ENCODE peak calls at places on chromosomes 6 and 20, in five cellular contexts. One of them, this sample, is unnamed.

GRCh38 chr20:62370115-62370806 is 3.1 kb upstream of the LAMA5 start:
- DNase-seq in heart right ventricle: peak; percentile 59
- DNase-seq in cardiac muscle cell: no peak
- DNase-seq in endodermal cell: no peak
- DNase-seq in HCT116: no peak
- DNase-seq in this sample: no peak

GRCh38 chr6:121436966-121437756 is 1.7 kb downstream of the GJA1 start:
- DNase-seq in cardiac muscle cell: peak; percentile 64
- DNase-seq in heart right ventricle: peak; percentile 53
- DNase-seq in endodermal cell: peak; percentile 80
- DNase-seq in HCT116: no peak
- DNase-seq in this sample: no peak

GRCh38 chr6:48977573-48977972 is 485.5 kb downstream of the MMUT start:
- DNase-seq in endodermal cell: no peak
- DNase-seq in cardiac muscle cell: no peak
- DNase-seq in HCT116: no peak
- DNase-seq in heart right ventricle: no peak
- DNase-seq in this sample: no peak

GRCh38 chr6:130385059-130385695 is 19.4 kb downstream of the TMEM200A start:
- DNase-seq in heart right ventricle: no peak
- DNase-seq in cardiac muscle cell: no peak
- DNase-seq in HCT116: no peak
- DNase-seq in endodermal cell: no peak
- DNase-seq in this sample: no peak

GRCh38 chr20:42082611-42083010 is 464.4 kb upstream of the CHD6 start:
- DNase-seq in heart right ventricle: peak; percentile 92
- DNase-seq in endodermal cell: no peak
- DNase-seq in HCT116: no peak
- DNase-seq in cardiac muscle cell: no peak
- DNase-seq in this sample: no peak

GRCh38 chr6:144361027-144361426 is 75.9 kb downstream of the UTRN start:
- DNase-seq in cardiac muscle cell: no peak
- DNase-seq in heart right ventricle: no peak
- DNase-seq in endodermal cell: no peak
- DNase-seq in HCT116: no peak
- DNase-seq in this sample: no peak

GRCh38 chr6:3751019-3751729 is at the start of gene PXDC1:
- DNase-seq in HCT116: no peak
- DNase-seq in cardiac muscle cell: peak; percentile 38
- DNase-seq in endodermal cell: peak; percentile 75
- DNase-seq in heart right ventricle: no peak
- DNase-seq in this sample: peak; percentile 26

GRCh38 chr20:44018684-44019637 is 104.3 kb downstream of the TOX2 start:
- DNase-seq in endodermal cell: peak; percentile 17
- DNase-seq in HCT116: no peak
- DNase-seq in cardiac muscle cell: no peak
- DNase-seq in heart right ventricle: no peak
- DNase-seq in this sample: no peak

GRCh38 chr6:143762126-143762525 is 81.0 kb upstream of the LTV1 start:
- DNase-seq in endodermal cell: no peak
- DNase-seq in heart right ventricle: no peak
- DNase-seq in HCT116: no peak
- DNase-seq in cardiac muscle cell: no peak
- DNase-seq in this sample: no peak

GRCh38 chr6:148423601-148424270 is 81.1 kb downstream of the SASH1 start:
- DNase-seq in cardiac muscle cell: no peak
- DNase-seq in HCT116: no peak
- DNase-seq in heart right ventricle: no peak
- DNase-seq in endodermal cell: no peak
- DNase-seq in this sample: no peak

GRCh38 chr20:9270831-9271230 is 201.9 kb downstream of the PLCB4 start:
- DNase-seq in HCT116: no peak
- DNase-seq in cardiac muscle cell: no peak
- DNase-seq in heart right ventricle: no peak
- DNase-seq in endodermal cell: no peak
- DNase-seq in this sample: no peak

GRCh38 chr6:150196942-150197745 is 54.3 kb downstream of the PPP1R14C start:
- DNase-seq in heart right ventricle: no peak
- DNase-seq in endodermal cell: no peak
- DNase-seq in HCT116: no peak
- DNase-seq in cardiac muscle cell: no peak
- DNase-seq in this sample: no peak

GRCh38 chr6:105402090-105402980 is 547 bp downstream of the PREP start:
- DNase-seq in HCT116: no peak
- DNase-seq in endodermal cell: peak; percentile 90
- DNase-seq in heart right ventricle: peak; percentile 23
- DNase-seq in cardiac muscle cell: no peak
- DNase-seq in this sample: peak; percentile 31

GRCh38 chr20:64143018-64143801 is 21.0 kb upstream of the MYT1 start:
- DNase-seq in endodermal cell: no peak
- DNase-seq in cardiac muscle cell: no peak
- DNase-seq in HCT116: no peak
- DNase-seq in heart right ventricle: no peak
- DNase-seq in this sample: no peak

GRCh38 chr20:61807426-61808160 is 258.1 kb downstream of the TAF4 start:
- DNase-seq in cardiac muscle cell: no peak
- DNase-seq in endodermal cell: no peak
- DNase-seq in HCT116: no peak
- DNase-seq in heart right ventricle: no peak
- DNase-seq in this sample: no peak

GRCh38 chr6:30880563-30881252 is 3.6 kb upstream of the DDR1 start:
- DNase-seq in cardiac muscle cell: peak; percentile 44
- DNase-seq in endodermal cell: peak; percentile 90
- DNase-seq in HCT116: no peak
- DNase-seq in heart right ventricle: no peak
- DNase-seq in this sample: no peak

GRCh38 chr6:13304580-13305255 is 23.6 kb downstream of the TBC1D7 start:
- DNase-seq in heart right ventricle: no peak
- DNase-seq in cardiac muscle cell: no peak
- DNase-seq in endodermal cell: peak; percentile 40
- DNase-seq in HCT116: no peak
- DNase-seq in this sample: no peak

GRCh38 chr20:23889775-23890187 is 10.2 kb upstream of the CST5 start:
- DNase-seq in HCT116: peak; percentile 10
- DNase-seq in heart right ventricle: peak; percentile 16
- DNase-seq in cardiac muscle cell: peak; percentile 76
- DNase-seq in endodermal cell: peak; percentile 93
- DNase-seq in this sample: peak; percentile 67

GRCh38 chr20:40630723-40631631 is 58.1 kb downstream of the MAFB start:
- DNase-seq in endodermal cell: peak; percentile 42
- DNase-seq in HCT116: no peak
- DNase-seq in cardiac muscle cell: no peak
- DNase-seq in heart right ventricle: no peak
- DNase-seq in this sample: no peak

GRCh38 chr6:147043994-147044477 is 160.2 kb upstream of the STXBP5 start:
- DNase-seq in HCT116: no peak
- DNase-seq in heart right ventricle: no peak
- DNase-seq in cardiac muscle cell: no peak
- DNase-seq in endodermal cell: no peak
- DNase-seq in this sample: no peak

GRCh38 chr6:24493945-24494725 is 634 bp upstream of the ALDH5A1 start:
- DNase-seq in cardiac muscle cell: no peak
- DNase-seq in heart right ventricle: no peak
- DNase-seq in endodermal cell: no peak
- DNase-seq in HCT116: no peak
- DNase-seq in this sample: peak; percentile 14

GRCh38 chr6:50116797-50117542 is 67.2 kb upstream of the DEFB112 start:
- DNase-seq in heart right ventricle: no peak
- DNase-seq in endodermal cell: no peak
- DNase-seq in HCT116: no peak
- DNase-seq in cardiac muscle cell: no peak
- DNase-seq in this sample: no peak

GRCh38 chr20:26209171-26209941 is 512.7 kb upstream of the ZNF337 start:
- DNase-seq in heart right ventricle: no peak
- DNase-seq in HCT116: no peak
- DNase-seq in endodermal cell: peak; percentile 76
- DNase-seq in cardiac muscle cell: peak; percentile 31
- DNase-seq in this sample: peak; percentile 4

GRCh38 chr6:70277480-70277879 is 25.4 kb downstream of the COL9A1 start:
- DNase-seq in cardiac muscle cell: no peak
- DNase-seq in HCT116: no peak
- DNase-seq in endodermal cell: no peak
- DNase-seq in heart right ventricle: peak; percentile 8
- DNase-seq in this sample: no peak

GRCh38 chr6:127539292-127539691 is 20.2 kb upstream of the MTCL3 start:
- DNase-seq in HCT116: no peak
- DNase-seq in endodermal cell: no peak
- DNase-seq in heart right ventricle: no peak
- DNase-seq in cardiac muscle cell: no peak
- DNase-seq in this sample: peak; percentile 22

GRCh38 chr6:40788661-40789111 is 201.5 kb upstream of the LRFN2 start:
- DNase-seq in endodermal cell: no peak
- DNase-seq in cardiac muscle cell: peak; percentile 9
- DNase-seq in heart right ventricle: no peak
- DNase-seq in HCT116: no peak
- DNase-seq in this sample: no peak

GRCh38 chr6:91852232-91852631 is 1265.4 kb upstream of the MAP3K7 start:
- DNase-seq in endodermal cell: no peak
- DNase-seq in heart right ventricle: no peak
- DNase-seq in HCT116: no peak
- DNase-seq in cardiac muscle cell: no peak
- DNase-seq in this sample: no peak

GRCh38 chr6:84769247-84769646 is 4.8 kb upstream of the TBX18 start:
- DNase-seq in endodermal cell: no peak
- DNase-seq in cardiac muscle cell: no peak
- DNase-seq in HCT116: no peak
- DNase-seq in heart right ventricle: no peak
- DNase-seq in this sample: no peak

GRCh38 chr6:44119704-44120262 is 7.5 kb downstream of the MRPL14 start:
- DNase-seq in heart right ventricle: no peak
- DNase-seq in cardiac muscle cell: no peak
- DNase-seq in HCT116: no peak
- DNase-seq in endodermal cell: no peak
- DNase-seq in this sample: no peak

DNA sequence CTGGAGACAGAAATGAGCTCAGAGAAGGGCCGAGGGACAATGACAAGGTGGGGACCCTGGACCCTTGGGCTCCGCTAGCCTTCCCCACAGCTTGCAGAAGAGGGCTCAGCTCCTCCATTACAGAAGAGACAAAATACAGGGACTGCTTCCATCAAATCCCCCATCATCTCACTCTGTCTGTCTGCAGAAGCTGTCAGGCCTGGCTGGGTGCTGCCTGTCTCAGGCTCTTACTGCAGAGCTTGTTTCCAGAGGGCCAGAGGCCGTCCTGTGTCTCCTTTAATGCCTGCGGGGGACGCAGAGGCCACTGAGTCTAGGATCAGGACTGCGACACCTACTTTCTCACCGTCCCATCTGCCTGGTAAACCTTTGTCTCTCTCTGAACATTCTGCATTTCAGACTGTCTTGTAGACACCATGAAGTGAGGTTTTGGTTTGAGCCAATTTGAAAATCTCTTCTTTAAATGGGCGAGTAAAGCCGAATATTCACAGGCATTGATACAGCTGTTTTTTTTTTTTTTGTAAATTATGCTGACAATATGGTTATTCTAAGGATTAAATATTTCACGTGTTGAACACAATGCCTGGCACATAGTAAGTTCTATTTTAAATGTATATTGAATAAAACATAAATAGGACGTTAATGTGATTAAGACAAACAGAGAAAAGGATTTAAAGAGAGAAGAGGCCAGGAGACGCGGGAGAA is 28.3 kb downstream of the RNASET2 start:
- DNase-seq in HCT116: no peak
- DNase-seq in cardiac muscle cell: no peak
- DNase-seq in heart right ventricle: no peak
- DNase-seq in endodermal cell: no peak
- DNase-seq in this sample: no peak
- H3K27ac ChIP-seq in HCT116: no peak overlapping the region
- H3K27ac ChIP-seq in cardiac muscle cell: peak overlapping the region; percentile 28
- H3K27ac ChIP-seq in heart right ventricle: peak overlapping the region; percentile 59
- H3K27ac ChIP-seq in endodermal cell: no peak overlapping the region
- H3K27ac ChIP-seq in this sample: no peak overlapping the region

GRCh38 chr20:32519367-32519730 is 65.8 kb downstream of the NOL4L start:
- DNase-seq in endodermal cell: no peak
- DNase-seq in heart right ventricle: no peak
- DNase-seq in HCT116: no peak
- DNase-seq in cardiac muscle cell: no peak
- DNase-seq in this sample: no peak
- H3K4me1 ChIP-seq in endodermal cell: no peaks in the 10 kb centered on the region
- H3K4me1 ChIP-seq in heart right ventricle: peaks cover 29% of the 10 kb centered on the region
- H3K4me1 ChIP-seq in HCT116: no peaks in the 10 kb centered on the region
- H3K4me1 ChIP-seq in cardiac muscle cell: peaks cover 22% of the 10 kb centered on the region
- H3K4me1 ChIP-seq in this sample: peaks cover 24% of the 10 kb centered on the region

DNA sequence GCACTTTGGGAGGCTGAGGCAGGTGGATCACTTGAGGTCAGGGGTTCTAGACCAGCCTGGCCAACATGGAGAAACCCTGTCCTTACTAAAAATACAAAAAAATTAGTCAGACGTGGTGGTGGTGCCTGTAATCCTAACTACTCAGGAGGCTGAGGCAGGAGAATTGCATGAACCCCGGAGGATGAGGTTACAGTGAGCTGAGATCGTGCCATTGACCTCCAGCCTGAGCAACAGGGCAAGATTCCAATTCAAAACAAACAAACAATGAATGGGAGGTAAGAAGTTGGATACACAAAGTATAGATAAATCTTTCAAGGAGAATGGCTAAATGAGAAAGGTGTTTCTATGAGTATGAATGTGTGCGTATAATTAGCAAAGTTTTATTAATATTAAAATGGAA is 75.3 kb downstream of the REV3L start:
- DNase-seq in HCT116: no peak
- DNase-seq in cardiac muscle cell: no peak
- DNase-seq in endodermal cell: no peak
- DNase-seq in heart right ventricle: no peak
- DNase-seq in this sample: no peak
- H3K4me3 ChIP-seq in HCT116: no peak overlapping the region
- H3K4me3 ChIP-seq in cardiac muscle cell: no peak overlapping the region
- H3K4me3 ChIP-seq in endodermal cell: no peak overlapping the region
- H3K4me3 ChIP-seq in heart right ventricle: no peak overlapping the region
- H3K4me3 ChIP-seq in this sample: no peak overlapping the region

GRCh38 chr20:45775411-45775810 is 16.3 kb downstream of the WFDC3 start:
- DNase-seq in HCT116: no peak
- DNase-seq in cardiac muscle cell: no peak
- DNase-seq in endodermal cell: no peak
- DNase-seq in heart right ventricle: no peak
- DNase-seq in this sample: no peak

GRCh38 chr20:45774933-45775332 is 16.8 kb downstream of the WFDC3 start:
- DNase-seq in cardiac muscle cell: no peak
- DNase-seq in endodermal cell: no peak
- DNase-seq in HCT116: no peak
- DNase-seq in heart right ventricle: no peak
- DNase-seq in this sample: no peak

GRCh38 chr20:45771182-45771759 is 20.4 kb downstream of the WFDC3 start:
- DNase-seq in cardiac muscle cell: peak; percentile 91
- DNase-seq in heart right ventricle: peak; percentile 79
- DNase-seq in HCT116: peak; percentile 61
- DNase-seq in endodermal cell: peak; percentile 97
- DNase-seq in this sample: peak; percentile 79

GRCh38 chr20:45768479-45768878 is 23.2 kb downstream of the WFDC3 start:
- DNase-seq in cardiac muscle cell: no peak
- DNase-seq in HCT116: no peak
- DNase-seq in heart right ventricle: no peak
- DNase-seq in endodermal cell: no peak
- DNase-seq in this sample: no peak

DNA sequence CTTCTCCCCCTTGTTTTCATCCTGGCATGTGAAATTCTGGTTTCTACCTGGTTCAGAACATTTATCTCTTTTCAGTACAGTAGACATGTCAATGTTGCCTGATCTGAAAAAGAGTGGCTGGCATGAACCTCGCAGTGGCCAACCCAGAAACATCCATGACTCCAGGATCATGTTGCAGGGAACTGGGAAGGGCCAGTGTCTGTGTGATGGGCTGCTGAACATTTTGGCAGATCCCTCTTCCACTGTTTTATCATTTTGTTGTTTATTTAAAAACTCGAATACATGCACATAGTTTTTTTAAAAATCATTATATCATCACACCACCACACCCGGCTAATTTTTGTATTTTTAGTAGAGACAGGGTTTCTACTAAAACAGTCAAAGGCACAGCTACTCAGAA is 19.0 kb downstream of the WFDC3 start:
- DNase-seq in heart right ventricle: no peak
- DNase-seq in HCT116: no peak
- DNase-seq in cardiac muscle cell: no peak
- DNase-seq in endodermal cell: peak; percentile 18
- DNase-seq in this sample: no peak
- H3K27ac ChIP-seq in heart right ventricle: no peak overlapping the region
- H3K27ac ChIP-seq in HCT116: no peak overlapping the region
- H3K27ac ChIP-seq in cardiac muscle cell: no peak overlapping the region
- H3K27ac ChIP-seq in endodermal cell: no peak overlapping the region
- H3K27ac ChIP-seq in this sample: no peak overlapping the region